ENCODE peak calls at places on chromosomes 5 and 9, in seven cellular contexts. R, A, Y, O, M, T and N are unnamed samples.

GRCh38 chr5:65157906-65158603 is 323.7 kb downstream of the ADAMTS6 start:
- DNase-seq in R (peak), A (no peak), Y (no peak), O (no peak), M (no peak), T (no peak), N (no peak)

GRCh38 chr9:93904649-93905472 is 50.3 kb downstream of the BARX1 start:
- DNase-seq in R (no peak), A (no peak), Y (no peak), O (no peak), M (no peak), T (peak), N (no peak)

GRCh38 chr5:55600536-55601208 is 65.9 kb upstream of the PLPP1 start:
- DNase-seq in R (peak), A (peak), Y (no peak), O (no peak), M (no peak), T (no peak), N (peak)

GRCh38 chr5:29942089-29942488 is 1251.4 kb upstream of the CDH6 start:
- DNase-seq in R (no peak), A (no peak), Y (no peak), O (no peak), M (no peak), T (no peak), N (no peak)

GRCh38 chr5:65790371-65791163 is 68.6 kb downstream of the NLN start:
- DNase-seq in R (no peak), A (no peak), Y (peak), O (no peak), M (no peak), T (no peak), N (no peak)

GRCh38 chr9:129665814-129666511 is 516 bp downstream of the PRRX2 start:
- DNase-seq in R (no peak), A (no peak), Y (no peak), O (no peak), M (no peak), T (no peak), N (no peak)

GRCh38 chr9:6413365-6414263 is 615 bp downstream of the UHRF2 start:
- DNase-seq in R (peak), A (no peak), Y (peak), O (no peak), M (peak), T (peak), N (peak)

GRCh38 chr5:91079037-91079436 is 304.1 kb downstream of the ARRDC3 start:
- DNase-seq in R (peak), A (no peak), Y (no peak), O (no peak), M (no peak), T (no peak), N (no peak)

GRCh38 chr9:136051568-136052432 is 43.3 kb downstream of the NACC2 start:
- DNase-seq in R (peak), A (peak), Y (peak), O (peak), M (peak), T (peak), N (peak)

GRCh38 chr9:131178382-131178781 is 53.0 kb downstream of the NUP214 start:
- DNase-seq in R (peak), A (peak), Y (peak), O (no peak), M (peak), T (peak), N (peak)

GRCh38 chr5:125349432-125349831 is 603.0 kb upstream of the ZNF608 start:
- DNase-seq in R (no peak), A (peak), Y (no peak), O (no peak), M (no peak), T (no peak), N (no peak)

GRCh38 chr9:37574996-37575395 is 1.2 kb downstream of the FBXO10 start:
- DNase-seq in R (no peak), A (peak), Y (no peak), O (no peak), M (no peak), T (no peak), N (no peak)

GRCh38 chr5:66850354-66851075 is 254.3 kb downstream of the MAST4 start:
- DNase-seq in R (no peak), A (peak), Y (peak), O (no peak), M (no peak), T (no peak), N (no peak)

GRCh38 chr5:98656106-98656795 is 117.2 kb upstream of the RGMB start:
- DNase-seq in R (no peak), A (peak), Y (no peak), O (no peak), M (no peak), T (no peak), N (no peak)

GRCh38 chr5:122077451-122078115 is 476 bp downstream of the LOX start:
- DNase-seq in R (peak), A (no peak), Y (no peak), O (no peak), M (peak), T (peak), N (peak)

GRCh38 chr5:150599281-150599680 is 41.2 kb upstream of the SYNPO start:
- DNase-seq in R (no peak), A (no peak), Y (no peak), O (no peak), M (no peak), T (no peak), N (no peak)

GRCh38 chr5:110323357-110323756 is 403.1 kb downstream of the TMEM232 start:
- DNase-seq in R (no peak), A (no peak), Y (no peak), O (no peak), M (no peak), T (no peak), N (no peak)

GRCh38 chr9:121192959-121193645 is 8.6 kb downstream of the RAB14 start:
- DNase-seq in R (no peak), A (peak), Y (no peak), O (no peak), M (no peak), T (no peak), N (no peak)

GRCh38 chr5:168121138-168121494 is 170.3 kb upstream of the WWC1 start:
- DNase-seq in R (no peak), A (no peak), Y (no peak), O (no peak), M (no peak), T (no peak), N (no peak)

GRCh38 chr5:38509185-38509584 is 47.3 kb downstream of the LIFR start:
- DNase-seq in R (no peak), A (peak), Y (no peak), O (no peak), M (no peak), T (no peak), N (no peak)

GRCh38 chr5:181114284-181114843 is 16.6 kb downstream of the OR2V1 start:
- DNase-seq in R (no peak), A (no peak), Y (no peak), O (no peak), M (peak), T (peak), N (no peak)
- H3K4me3 ChIP-seq in R (no peak), A (peak), Y (no peak), O (no peak), M (no peak), T (no peak), N (no peak)

DNA sequence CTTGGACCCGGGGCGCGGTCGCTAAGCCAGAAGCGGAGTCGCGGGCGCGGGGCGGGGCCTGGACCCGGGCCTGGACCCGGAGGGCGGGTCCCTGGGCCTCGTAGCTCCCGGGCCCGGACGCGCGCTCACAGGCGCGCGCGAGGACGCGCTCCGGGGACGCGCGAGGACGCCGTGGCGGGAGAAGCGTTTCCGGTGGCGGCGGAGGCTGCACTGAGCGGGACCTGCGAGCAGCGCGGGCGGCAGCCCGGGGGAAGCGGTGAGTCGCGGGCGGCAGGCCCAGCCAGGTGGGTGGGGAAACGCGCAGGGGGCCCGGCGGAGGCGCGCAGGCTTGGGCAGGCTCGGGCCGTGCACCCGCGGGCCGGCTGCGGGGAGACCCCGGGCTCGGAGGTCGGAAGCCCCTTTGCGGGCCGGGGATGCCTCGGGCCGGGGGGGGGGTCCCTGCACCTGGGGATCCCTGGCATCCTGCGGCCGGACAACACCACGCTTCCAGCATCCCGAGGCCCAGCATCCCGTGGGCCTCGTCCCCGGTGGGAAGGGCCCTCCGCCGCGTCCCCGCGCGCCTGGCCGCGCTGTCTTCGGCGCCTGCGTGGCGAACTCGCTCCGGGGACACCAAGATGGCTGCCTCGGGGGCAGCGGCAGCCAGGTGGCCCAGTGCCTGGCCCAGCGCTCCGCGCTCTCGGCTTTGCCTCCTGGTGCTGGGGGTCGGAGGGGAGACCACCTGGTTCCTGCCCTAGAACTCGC is at the start of gene SFXN1:
- DNase-seq in R (peak), A (peak), Y (peak), O (no peak), M (peak), T (peak), N (peak)
- H3K27ac ChIP-seq in R (no peak), A (peak), Y (peak), O (peak), M (peak), T (peak), N (peak)

GRCh38 chr9:92808726-92809451 is 44.3 kb upstream of the BICD2 start:
- DNase-seq in R (peak), A (peak), Y (peak), O (peak), M (peak), T (peak), N (peak)
- TF ChIP-seq CTCF in R (peak), A (peak), Y (peak), O (peak), M (no peak), T (no peak), N (peak)

GRCh38 chr5:154449786-154450185 is 4.0 kb downstream of the SAP30L start:
- DNase-seq in R (no peak), A (peak), Y (no peak), O (no peak), M (no peak), T (no peak), N (no peak)
- H3K4me3 ChIP-seq in R (no peak), A (no peak), Y (no peak), O (no peak), M (no peak), T (no peak), N (no peak)

DNA sequence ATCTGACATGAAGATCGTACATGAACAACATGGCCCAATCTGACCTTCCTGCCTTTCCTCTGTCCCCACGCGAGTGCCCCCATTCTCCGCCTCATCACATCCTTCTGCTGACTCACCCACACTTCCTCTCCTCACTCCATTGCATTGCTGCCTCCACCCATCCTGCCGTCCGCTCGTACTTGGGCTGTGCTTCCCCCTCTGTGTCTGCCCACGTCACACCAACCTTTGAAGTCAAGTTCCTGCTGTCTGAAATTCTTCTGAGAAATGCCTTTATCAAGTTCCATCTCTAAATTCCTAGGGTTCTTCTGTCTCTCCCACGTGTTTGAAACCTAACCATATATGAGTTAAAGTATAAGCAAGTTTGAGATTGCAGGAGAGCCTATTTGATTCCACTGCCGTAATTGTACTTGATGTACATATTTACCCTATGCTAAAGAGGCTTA is 18.0 kb upstream of the STARD4 start:
- DNase-seq in R (no peak), A (peak), Y (peak), O (no peak), M (peak), T (peak), N (peak)
- H3K27ac ChIP-seq in R (no peak), A (no peak), Y (no peak), O (no peak), M (no peak), T (no peak), N (peak)

GRCh38 chr9:128370752-128371621 is at the start of gene URM1:
- DNase-seq in R (peak), A (peak), Y (peak), O (peak), M (peak), T (peak), N (peak)
- TF ChIP-seq CTCF in R (no peak), A (peak), Y (no peak), O (no peak), M (no peak), T (no peak), N (no peak)

GRCh38 chr5:173395933-173396308 is 67.7 kb upstream of the STC2 start:
- DNase-seq in R (no peak), A (no peak), Y (no peak), O (no peak), M (no peak), T (no peak), N (no peak)

GRCh38 chr5:173392172-173392571 is 64.0 kb upstream of the STC2 start:
- DNase-seq in R (no peak), A (no peak), Y (no peak), O (no peak), M (no peak), T (no peak), N (no peak)

GRCh38 chr5:173395257-173395932 is 67.2 kb upstream of the STC2 start:
- DNase-seq in R (no peak), A (peak), Y (no peak), O (no peak), M (no peak), T (no peak), N (no peak)

GRCh38 chr5:173394701-173395100 is 66.5 kb upstream of the STC2 start:
- DNase-seq in R (no peak), A (peak), Y (no peak), O (no peak), M (no peak), T (no peak), N (no peak)

GRCh38 chr5:173391031-173391430 is 62.8 kb upstream of the STC2 start:
- DNase-seq in R (no peak), A (no peak), Y (no peak), O (no peak), M (no peak), T (no peak), N (no peak)
- H3K4me3 ChIP-seq in R (no peak), A (no peak), Y (no peak), O (no peak), M (no peak), T (no peak), N (no peak)